ENCODE peak calls at places on chromosome 1, in four cellular contexts. K is GM23338, W is transverse colon, S is spleen. J is an unnamed sample.
A peak's percentile ranks its signal among the peaks of the same experiment; 100 is the strongest.

GRCh38 chr1:204711947-204712701 is 26.6 kb upstream of the LRRN2 start:
- DNase-seq in W (peak; percentile 56), K (no peak), S (no peak), J (no peak)

GRCh38 chr1:228837817-228838716 is 102.8 kb downstream of the RHOU start:
- DNase-seq in K (no peak), S (no peak), W (peak; percentile 75), J (peak; percentile 79)

GRCh38 chr1:229204863-229205777 is 65.8 kb upstream of the RAB4A start:
- DNase-seq in W (no peak), S (no peak), K (no peak), J (peak; percentile 71)

GRCh38 chr1:67524143-67525052 is 94.2 kb upstream of the SERBP1 start:
- DNase-seq in S (no peak), W (no peak), K (peak; percentile 45), J (no peak)

GRCh38 chr1:10692401-10693021 is 103.9 kb downstream of the CASZ1 start:
- DNase-seq in K (no peak), W (peak; percentile 86), S (peak; percentile 88), J (no peak)

GRCh38 chr1:203797216-203797615 is 1.8 kb downstream of the ZBED6 start:
- DNase-seq in S (no peak), K (no peak), W (no peak), J (no peak)

GRCh38 chr1:112707217-112708001 is 482 bp upstream of the RHOC start:
- DNase-seq in S (peak; percentile 94), W (peak; percentile 92), K (peak; percentile 96), J (peak; percentile 95)

GRCh38 chr1:192604979-192605620 is 29.5 kb downstream of the RGS1 start:
- DNase-seq in W (no peak), S (no peak), K (no peak), J (no peak)

GRCh38 chr1:168236836-168237611 is 11.2 kb downstream of the SFT2D2 start:
- DNase-seq in W (no peak), K (no peak), S (no peak), J (no peak)

GRCh38 chr1:23619299-23620188 is 60.2 kb upstream of the ID3 start:
- DNase-seq in W (peak; percentile 85), K (peak; percentile 86), S (peak; percentile 93), J (no peak)

GRCh38 chr1:205375816-205376545 is 19.3 kb upstream of the KLHDC8A start:
- DNase-seq in K (peak; percentile 87), S (no peak), W (peak; percentile 34), J (no peak)

GRCh38 chr1:242787968-242788367 is 263.5 kb upstream of the PLD5 start:
- DNase-seq in W (no peak), K (no peak), S (no peak), J (no peak)

GRCh38 chr1:242784807-242785206 is 260.3 kb upstream of the PLD5 start:
- DNase-seq in S (no peak), K (no peak), W (no peak), J (no peak)

GRCh38 chr1:242788771-242789170 is 264.3 kb upstream of the PLD5 start:
- DNase-seq in W (no peak), S (no peak), K (no peak), J (no peak)

DNA sequence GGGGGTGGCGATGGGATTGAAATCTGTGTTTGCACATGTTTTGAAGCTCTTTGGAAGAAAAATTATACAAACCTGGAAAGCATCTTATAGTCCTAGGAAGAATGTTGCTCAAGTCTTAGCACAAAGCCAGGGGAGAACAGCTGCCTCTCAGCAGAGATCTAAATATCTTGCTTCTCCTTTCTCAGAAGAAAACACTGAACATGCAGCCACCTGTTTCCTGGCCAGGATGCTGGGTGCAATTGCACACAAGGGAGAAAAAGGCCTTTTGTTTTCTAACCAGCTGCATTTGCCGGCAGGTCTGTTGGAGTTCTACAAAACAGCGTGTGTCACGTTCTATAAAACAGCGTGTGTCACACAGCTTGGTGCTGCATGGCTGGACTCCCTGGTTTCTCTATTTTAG is 259.6 kb upstream of the PLD5 start:
- DNase-seq in S (no peak), W (no peak), K (no peak), J (no peak)
- TF ChIP-seq POLR2AphosphoS5 in S (no peak), W (no peak), K (no peak), J (no peak)

GRCh38 chr1:243718022-243718421 is 132.0 kb downstream of the AKT3 start:
- DNase-seq in W (no peak), K (no peak), S (no peak), J (no peak)
- TF ChIP-seq POLR2AphosphoS5 in W (no peak), K (no peak), S (no peak), J (no peak)

GRCh38 chr1:159884296-159884695 is 15.7 kb downstream of the CFAP45 start:
- DNase-seq in W (no peak), K (no peak), S (no peak), J (no peak)

GRCh38 chr1:159889202-159889601 is 10.8 kb downstream of the CFAP45 start:
- DNase-seq in W (no peak), K (no peak), S (no peak), J (no peak)

GRCh38 chr1:159892944-159893343 is 7.0 kb downstream of the CFAP45 start:
- DNase-seq in S (no peak), K (peak; percentile 44), W (no peak), J (no peak)

GRCh38 chr1:159891275-159892157 is 8.4 kb downstream of the CFAP45 start:
- DNase-seq in S (peak; percentile 94), W (peak; percentile 90), K (peak; percentile 87), J (peak; percentile 88)

GRCh38 chr1:159889821-159890252 is 10.1 kb downstream of the CFAP45 start:
- DNase-seq in S (no peak), W (no peak), K (no peak), J (no peak)
- TF ChIP-seq POLR2AphosphoS5 in S (no peak), W (no peak), K (no peak), J (no peak)

GRCh38 chr1:117061986-117062415 is 1.9 kb downstream of the TTF2 start:
- DNase-seq in K (no peak), W (no peak), S (no peak), J (no peak)
- TF ChIP-seq POLR2AphosphoS5 in K (no peak), W (no peak), S (no peak), J (no peak)

DNA sequence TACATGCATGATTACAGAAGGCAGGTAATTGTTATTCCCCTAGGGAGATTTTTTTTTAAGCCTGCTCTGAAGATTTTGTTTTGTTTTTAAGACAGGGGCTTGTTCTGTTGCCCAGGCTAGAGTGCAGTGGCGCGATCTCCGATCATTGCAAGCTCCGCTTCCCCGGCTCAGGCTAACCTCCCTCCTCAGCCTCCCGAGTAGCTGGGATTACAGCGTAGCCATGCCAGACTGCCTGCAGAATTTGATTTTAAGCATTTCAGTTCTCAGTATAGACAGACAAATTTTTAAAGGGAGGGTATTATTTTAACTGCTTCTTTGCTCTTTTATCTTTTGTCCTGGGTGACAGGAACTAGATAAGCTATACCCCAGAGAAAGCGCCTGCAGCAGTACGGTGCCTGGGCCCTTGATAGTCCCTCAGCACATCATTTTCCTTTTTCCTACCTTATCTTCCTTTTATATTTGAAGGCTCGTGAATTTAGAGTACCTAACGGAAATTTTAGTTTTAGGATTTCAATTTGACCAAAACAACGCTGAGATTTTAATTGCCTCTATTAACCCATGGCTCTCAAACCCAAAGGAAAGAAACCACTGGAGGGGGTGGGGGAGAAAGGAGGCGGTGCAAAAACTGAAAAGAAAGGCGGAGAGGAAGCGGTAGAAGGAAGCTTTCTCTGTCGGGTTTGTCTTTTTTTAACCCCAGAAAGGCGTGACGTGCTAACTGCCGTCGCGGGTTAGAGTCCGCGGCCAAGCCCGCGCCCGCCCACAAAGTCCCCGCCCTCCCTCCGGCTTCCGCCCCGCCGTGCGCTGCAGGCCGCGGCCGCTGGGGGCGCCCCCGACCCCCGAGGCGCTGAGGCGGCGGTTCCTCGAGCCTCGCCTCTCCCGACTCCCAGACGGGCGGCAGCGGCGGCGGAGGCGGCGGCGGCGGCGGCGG is at the start of gene EEIG2:
- DNase-seq in W (peak; percentile 94), S (peak; percentile 98), K (peak; percentile 94), J (peak; percentile 90)
- TF ChIP-seq POLR2AphosphoS5 in W (peak; percentile 78), S (peak; percentile 78), K (peak; percentile 22), J (no peak)

GRCh38 chr1:209768354-209768774 is 12.5 kb downstream of the TRAF3IP3 start:
- DNase-seq in W (peak; percentile 77), K (no peak), S (peak; percentile 92), J (no peak)
- TF ChIP-seq POLR2AphosphoS5 in W (no peak), K (no peak), S (peak; percentile 83), J (no peak)

GRCh38 chr1:15620155-15620545 is 2.9 kb downstream of the DDI2 start:
- DNase-seq in S (no peak), K (no peak), W (no peak), J (no peak)

GRCh38 chr1:15616704-15617172 is 520 bp upstream of the DDI2 start:
- DNase-seq in K (peak; percentile 58), W (no peak), S (no peak), J (peak; percentile 64)

GRCh38 chr1:15617173-15617873 is at the start of gene DDI2:
- DNase-seq in S (peak; percentile 99), W (peak; percentile 98), K (peak; percentile 98), J (peak; percentile 98)

GRCh38 chr1:15618685-15619525 is 1.6 kb downstream of the DDI2 start:
- DNase-seq in S (no peak), K (no peak), W (no peak), J (no peak)

DNA sequence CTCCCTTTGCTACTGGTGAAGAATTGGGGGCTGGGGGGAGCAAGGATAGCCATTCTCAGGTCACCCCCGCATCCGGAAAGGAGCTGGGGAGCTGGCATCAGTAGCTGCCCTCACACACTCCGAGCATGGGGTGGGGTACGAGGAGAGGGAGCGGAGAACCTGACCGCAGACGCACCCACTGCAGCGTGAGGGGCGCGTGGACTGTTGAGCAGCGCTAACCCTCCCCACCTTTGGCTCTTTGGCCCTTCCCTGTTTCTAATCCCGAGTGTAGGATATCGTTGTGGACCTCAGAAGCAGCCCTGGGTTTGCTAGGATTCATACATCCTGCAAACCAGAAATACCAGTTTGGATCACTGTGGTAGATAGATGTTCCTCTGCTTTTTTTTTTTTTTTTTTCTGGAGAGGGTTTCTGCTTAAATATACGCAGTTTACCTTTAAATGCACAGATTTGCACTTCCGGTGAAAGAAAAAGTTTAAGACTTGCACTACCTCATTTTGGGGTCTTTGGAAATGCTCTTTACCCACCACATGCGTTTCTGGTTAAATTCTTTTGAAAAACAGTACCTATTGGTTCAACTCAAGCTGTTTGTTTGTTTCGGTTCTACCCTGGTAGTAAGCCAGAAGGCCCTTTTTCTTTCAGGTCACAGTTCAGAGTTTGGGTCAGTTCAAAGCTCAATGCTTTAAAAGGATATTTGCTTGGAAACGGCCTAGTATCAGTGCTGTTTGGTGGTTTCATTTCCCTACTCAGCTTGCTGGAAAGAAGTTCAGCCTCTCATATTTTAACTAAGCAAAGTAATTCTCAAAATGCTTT is 821 bp downstream of the DDI2 start:
- DNase-seq in W (peak; percentile 53), S (no peak), K (peak; percentile 57), J (no peak)
- TF ChIP-seq POLR2AphosphoS5 in W (no peak), S (no peak), K (no peak), J (no peak)

GRCh38 chr1:179264506-179264905 is 29.1 kb upstream of the SOAT1 start:
- DNase-seq in S (no peak), W (no peak), K (no peak), J (no peak)
- TF ChIP-seq POLR2AphosphoS5 in S (no peak), W (no peak), K (no peak), J (no peak)

GRCh38 chr1:64966158-64966963 is at the start of gene JAK1:
- DNase-seq in S (peak; percentile 98), W (peak; percentile 91), K (peak; percentile 91), J (peak; percentile 94)
- TF ChIP-seq POLR2AphosphoS5 in S (peak; percentile 85), W (peak; percentile 82), K (peak; percentile 77), J (peak; percentile 72)